ENCODE peak calls at places on chromosomes 13 and 19, in eight cellular contexts. T is substantia nigra, O is HTR-8/SVneo, V is NCI-H1417, Y is T-helper 2 cell, S is vagina, L is amniotic stem cell, Z is globus pallidus. C is an unnamed sample.

GRCh38 chr13:109494955-109495354 is 291.4 kb downstream of the IRS2 start:
- DNase-seq in T (no peak), O (peak), V (peak), Y (no peak), S (no peak), L (no peak), Z (no peak), C (no peak)

GRCh38 chr19:35048911-35049411 is 7.4 kb downstream of the HPN start:
- DNase-seq in T (peak), O (no peak), V (peak), Y (no peak), S (no peak), L (no peak), Z (peak), C (peak)

GRCh38 chr19:9786342-9786741 is 17.8 kb upstream of the ZNF846 start:
- DNase-seq in T (no peak), O (no peak), V (no peak), Y (no peak), S (no peak), L (no peak), Z (no peak), C (no peak)

GRCh38 chr13:108093616-108094015 is 121.7 kb downstream of the LIG4 start:
- DNase-seq in T (no peak), O (no peak), V (no peak), Y (no peak), S (no peak), L (no peak), Z (no peak), C (no peak)

GRCh38 chr13:101416181-101417042 is at the start of gene NALCN:
- DNase-seq in T (no peak), O (peak), V (peak), Y (no peak), S (no peak), L (no peak), Z (peak), C (peak)

GRCh38 chr13:37132211-37132610 is 26.7 kb upstream of the CSNK1A1L start:
- DNase-seq in T (no peak), O (no peak), V (no peak), Y (no peak), S (no peak), L (no peak), Z (no peak), C (no peak)

GRCh38 chr19:1904385-1905070 is 671 bp upstream of the ADAT3 start:
- DNase-seq in T (no peak), O (no peak), V (peak), Y (no peak), S (no peak), L (no peak), Z (no peak), C (peak)

GRCh38 chr13:96551540-96551939 is 442.7 kb downstream of the OXGR1 start:
- DNase-seq in T (no peak), O (no peak), V (peak), Y (no peak), S (no peak), L (no peak), Z (no peak), C (peak)

GRCh38 chr19:46741447-46741846 is 4.4 kb upstream of the FKRP start:
- DNase-seq in T (no peak), O (no peak), V (no peak), Y (no peak), S (no peak), L (no peak), Z (no peak), C (no peak)